ENCODE peak calls at places on chromosomes 13 and 19, in nine cellular contexts. S is neural crest cell; P is epithelial cell of esophagus; L is heart left ventricle; G is CD4-positive, alpha-beta T cell; B is left ventricle myocardium inferior; F is lower lobe of right lung; Y is suprapubic skin; M is IMR-90. T is an unnamed sample.
A peak's percentile ranks its signal among the peaks of the same experiment; 100 is the strongest.

GRCh38 chr13:42985312-42986175 is 6.5 kb downstream of the EPSTI1 start:
- DNase-seq in S (no peak), P (peak; percentile 49), L (no peak), G (no peak), B (no peak), F (no peak), Y (no peak), M (no peak), T (no peak)

GRCh38 chr19:53195265-53195879 is 2.2 kb upstream of the ZNF665 start:
- DNase-seq in S (peak; percentile 61), P (peak; percentile 87), L (peak; percentile 75), G (peak; percentile 60), B (peak; percentile 72), F (peak; percentile 65), Y (peak; percentile 80), M (peak; percentile 81), T (peak; percentile 71)

GRCh38 chr13:112587767-112588489 is at the start of gene TUBGCP3:
- DNase-seq in S (peak; percentile 71), P (peak; percentile 82), L (peak; percentile 87), G (peak; percentile 68), B (peak; percentile 88), F (peak; percentile 93), Y (peak; percentile 83), M (peak; percentile 78), T (no peak)

GRCh38 chr19:38441660-38442348 is 8.3 kb downstream of the RYR1 start:
- DNase-seq in S (no peak), P (no peak), L (no peak), G (no peak), B (no peak), F (no peak), Y (no peak), M (no peak), T (no peak)

GRCh38 chr19:49927526-49928264 is 1.3 kb upstream of the ATF5 start:
- DNase-seq in S (no peak), P (no peak), L (no peak), G (no peak), B (no peak), F (no peak), Y (no peak), M (no peak), T (no peak)

GRCh38 chr19:54203151-54203611 is 2.5 kb downstream of the RPS9 start:
- DNase-seq in S (no peak), P (no peak), L (no peak), G (no peak), B (no peak), F (no peak), Y (no peak), M (peak; percentile 13), T (no peak)

GRCh38 chr13:79222427-79223205 is 183.4 kb downstream of the RBM26 start:
- DNase-seq in S (no peak), P (peak; percentile 82), L (no peak), G (no peak), B (no peak), F (no peak), Y (no peak), M (no peak), T (no peak)

GRCh38 chr13:42895781-42896180 is 96.3 kb downstream of the EPSTI1 start:
- DNase-seq in S (no peak), P (no peak), L (no peak), G (no peak), B (no peak), F (no peak), Y (no peak), M (no peak), T (no peak)

GRCh38 chr13:80408270-80408669 is 67.3 kb upstream of the SPRY2 start:
- DNase-seq in S (no peak), P (no peak), L (no peak), G (no peak), B (no peak), F (no peak), Y (no peak), M (no peak), T (no peak)

GRCh38 chr19:18363787-18364186 is 22.2 kb upstream of the GDF15 start:
- DNase-seq in S (no peak), P (no peak), L (no peak), G (no peak), B (no peak), F (no peak), Y (no peak), M (no peak), T (no peak)

GRCh38 chr13:42170029-42170428 is 101.9 kb upstream of the AKAP11 start:
- DNase-seq in S (no peak), P (no peak), L (no peak), G (no peak), B (no peak), F (no peak), Y (no peak), M (no peak), T (no peak)

GRCh38 chr19:43316591-43317319 is 36.7 kb upstream of the CD177 start:
- DNase-seq in S (peak; percentile 9), P (peak; percentile 36), L (no peak), G (no peak), B (no peak), F (no peak), Y (no peak), M (peak; percentile 45), T (no peak)
- TF ChIP-seq CTCF in S (peak; percentile 31), P (peak; percentile 42), L (no peak), G (no peak), B (no peak), F (no peak), Y (no peak), M (peak; percentile 55), T (no peak)

DNA sequence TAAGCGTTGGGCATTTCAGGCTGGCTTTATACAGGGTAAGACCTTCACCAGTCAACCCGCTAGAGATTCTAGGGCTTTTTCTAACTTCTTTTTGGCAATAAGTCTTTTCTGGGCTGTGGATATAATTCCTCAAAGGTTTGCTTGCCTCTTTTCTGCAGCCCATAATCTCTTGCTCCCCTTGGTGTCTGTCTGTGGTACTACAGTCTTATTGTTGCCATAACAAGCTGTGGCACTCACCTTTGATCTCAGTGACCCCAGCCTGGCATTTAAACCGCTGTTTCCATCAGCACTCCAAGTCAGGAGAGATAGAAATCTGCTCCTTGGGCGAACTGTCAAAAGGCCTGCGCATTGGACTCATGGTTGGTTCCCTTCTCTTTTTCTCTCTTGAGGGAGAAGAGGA is 14.5 kb upstream of the MPHOSPH8 start:
- DNase-seq in S (peak; percentile 15), P (peak; percentile 59), L (no peak), G (no peak), B (no peak), F (no peak), Y (no peak), M (peak; percentile 37), T (no peak)
- TF ChIP-seq CTCF in S (peak; percentile 57), P (peak; percentile 83), L (peak; percentile 34), G (peak; percentile 29), B (peak; percentile 59), F (peak; percentile 45), Y (no peak), M (peak; percentile 60), T (no peak)

GRCh38 chr13:30039506-30039905 is 189.1 kb upstream of the UBL3 start:
- DNase-seq in S (no peak), P (no peak), L (no peak), G (no peak), B (no peak), F (no peak), Y (no peak), M (no peak), T (no peak)

GRCh38 chr13:30037766-30038165 is 187.3 kb upstream of the UBL3 start:
- DNase-seq in S (no peak), P (no peak), L (no peak), G (no peak), B (no peak), F (no peak), Y (no peak), M (peak; percentile 59), T (no peak)

GRCh38 chr13:30042272-30042671 is 191.9 kb upstream of the UBL3 start:
- DNase-seq in S (no peak), P (no peak), L (no peak), G (no peak), B (no peak), F (no peak), Y (no peak), M (no peak), T (no peak)

GRCh38 chr13:30037306-30037705 is 186.9 kb upstream of the UBL3 start:
- DNase-seq in S (no peak), P (no peak), L (no peak), G (no peak), B (no peak), F (no peak), Y (no peak), M (no peak), T (no peak)

DNA sequence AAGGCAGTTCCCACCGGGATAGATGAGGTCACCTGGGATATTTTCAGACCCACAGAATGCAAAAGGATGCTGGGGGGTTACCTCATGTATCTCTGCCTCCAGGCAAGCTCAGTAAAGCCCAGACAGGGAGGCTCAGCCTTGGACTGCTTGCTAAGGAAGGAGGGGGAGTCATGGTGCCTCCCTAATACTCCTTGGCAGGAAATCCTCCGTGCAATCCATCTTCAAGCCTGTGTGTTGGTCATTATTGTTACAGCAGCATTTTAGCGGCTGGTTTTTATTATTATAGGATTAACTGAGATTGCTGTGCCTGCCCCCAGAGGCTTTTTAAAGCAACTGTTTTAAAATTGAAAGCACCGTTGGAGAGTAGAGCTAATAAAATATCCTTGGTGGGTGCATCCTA is 188.5 kb upstream of the UBL3 start:
- DNase-seq in S (no peak), P (no peak), L (no peak), G (no peak), B (no peak), F (no peak), Y (no peak), M (peak; percentile 60), T (no peak)
- TF ChIP-seq CTCF in S (peak; percentile 12), P (no peak), L (no peak), G (no peak), B (no peak), F (no peak), Y (no peak), M (peak; percentile 9), T (no peak)

GRCh38 chr13:82458169-82458568 is 1424.1 kb downstream of the SLITRK1 start:
- DNase-seq in S (no peak), P (no peak), L (no peak), G (no peak), B (no peak), F (no peak), Y (no peak), M (no peak), T (no peak)
- TF ChIP-seq CTCF in S (no peak), P (no peak), L (no peak), G (no peak), B (no peak), F (no peak), Y (no peak), M (no peak), T (no peak)

GRCh38 chr19:19562665-19563347 is 24.7 kb downstream of the CILP2 start:
- DNase-seq in S (no peak), P (no peak), L (no peak), G (no peak), B (no peak), F (no peak), Y (no peak), M (no peak), T (no peak)
- TF ChIP-seq CTCF in S (no peak), P (no peak), L (no peak), G (peak; percentile 36), B (no peak), F (no peak), Y (no peak), M (no peak), T (no peak)